ENCODE peak calls at places on chromosome 13, in eight cellular contexts. I is ovary; P is EL; G is CD4-positive, alpha-beta T cell; Z is NCI-H146; X is fibroblast of the aortic adventitia; B is Jurkat, Clone E6-1; F is iris pigment epithelial cell. E is an unnamed sample.

GRCh38 chr13:44561352-44561751 is 14.8 kb downstream of the TSC22D1 start:
- DNase-seq in Z (no peak), P (no peak), X (no peak), I (no peak), F (no peak), B (no peak), G (no peak), E (no peak)

GRCh38 chr13:47757681-47758080 is 243.4 kb downstream of the SUCLA2 start:
- DNase-seq in F (no peak), G (no peak), Z (no peak), B (no peak), X (no peak), I (no peak), P (no peak), E (no peak)

GRCh38 chr13:30851697-30852096 is 54.4 kb upstream of the MEDAG start:
- DNase-seq in B (no peak), F (no peak), X (no peak), Z (no peak), I (no peak), G (no peak), P (no peak), E (no peak)

GRCh38 chr13:97474581-97474980 is 40.6 kb downstream of the RAP2A start:
- DNase-seq in Z (no peak), P (no peak), G (no peak), X (no peak), F (no peak), I (no peak), B (no peak), E (no peak)

GRCh38 chr13:38341149-38341692 is 8.4 kb upstream of the UFM1 start:
- DNase-seq in X (no peak), I (no peak), B (no peak), G (no peak), P (no peak), F (no peak), Z (no peak), E (no peak)

GRCh38 chr13:18962168-18962734 is 219.4 kb downstream of the TUBA3C start:
- DNase-seq in G (no peak), F (no peak), Z (no peak), B (no peak), X (no peak), P (no peak), I (no peak), E (no peak)

GRCh38 chr13:36382030-36382429 is 35.8 kb upstream of the SPART start:
- DNase-seq in G (no peak), I (no peak), F (peak; percentile 35), Z (no peak), X (no peak), B (no peak), P (no peak), E (no peak)

GRCh38 chr13:51697855-51698254 is 106.1 kb downstream of the DHRS12 start:
- DNase-seq in P (no peak), G (no peak), F (peak; percentile 72), B (no peak), Z (no peak), I (no peak), X (peak; percentile 25), E (no peak)

GRCh38 chr13:87274209-87274819 is 396.9 kb upstream of the SLITRK5 start:
- DNase-seq in G (no peak), X (peak; percentile 43), F (peak; percentile 28), P (no peak), B (peak; percentile 32), Z (peak; percentile 78), I (no peak), E (peak; percentile 27)

GRCh38 chr13:51832471-51833152 is 12.4 kb downstream of the TMEM272 start:
- DNase-seq in I (no peak), B (peak; percentile 64), G (peak; percentile 54), Z (peak; percentile 9), X (peak; percentile 52), F (no peak), P (peak; percentile 28), E (peak; percentile 26)